ENCODE peak calls at places on chromosome 13, in seven cellular contexts. B is MCF 10A, U is epithelial cell of esophagus, Y is GM13977, X is IMR-90, Z is HepG2, P is kidney. D is an unnamed sample.

GRCh38 chr13:113758651-113759524 is at the start of gene TMEM255B:
- DNase-seq in B (peak), U (peak), Y (peak), X (peak), Z (no peak), P (peak), D (peak)

GRCh38 chr13:65999441-65999840 is 1230.7 kb downstream of the PCDH9 start:
- DNase-seq in B (peak), U (peak), Y (no peak), X (no peak), Z (no peak), P (no peak), D (peak)

GRCh38 chr13:99971576-99972189 is at the start of gene ZIC5:
- DNase-seq in B (no peak), U (no peak), Y (no peak), X (no peak), Z (no peak), P (no peak), D (no peak)

GRCh38 chr13:79413521-79413920 is 7.5 kb upstream of the RBM26 start:
- DNase-seq in B (no peak), U (peak), Y (no peak), X (no peak), Z (no peak), P (no peak), D (no peak)

GRCh38 chr13:29543230-29544215 is 52.0 kb downstream of the SLC7A1 start:
- DNase-seq in B (peak), U (peak), Y (peak), X (peak), Z (peak), P (no peak), D (no peak)

GRCh38 chr13:99176309-99177276 is 24.1 kb upstream of the UBAC2 start:
- DNase-seq in B (peak), U (peak), Y (peak), X (peak), Z (peak), P (peak), D (peak)

GRCh38 chr13:36919833-36920611 is at the start of gene SMAD9:
- DNase-seq in B (peak), U (peak), Y (peak), X (peak), Z (peak), P (peak), D (peak)

GRCh38 chr13:50577806-50578205 is 265.7 kb downstream of the DLEU7 start:
- DNase-seq in B (no peak), U (no peak), Y (no peak), X (no peak), Z (no peak), P (no peak), D (no peak)

GRCh38 chr13:25588336-25589060 is 216.7 kb downstream of the ATP8A2 start:
- DNase-seq in B (no peak), U (no peak), Y (no peak), X (no peak), Z (no peak), P (no peak), D (no peak)

GRCh38 chr13:74246398-74246975 is 112.3 kb upstream of the KLF12 start:
- DNase-seq in B (no peak), U (no peak), Y (no peak), X (peak), Z (no peak), P (no peak), D (no peak)

GRCh38 chr13:96984061-96984508 is 10.2 kb downstream of the OXGR1 start:
- DNase-seq in B (no peak), U (peak), Y (peak), X (no peak), Z (no peak), P (peak), D (peak)
- TF ChIP-seq CTCF in B (no peak), U (peak), Y (no peak), X (no peak), Z (no peak), P (no peak), D (no peak)

GRCh38 chr13:56558698-56559320 is 581.9 kb upstream of the PRR20A start:
- DNase-seq in B (no peak), U (peak), Y (no peak), X (no peak), Z (no peak), P (no peak), D (peak)

DNA sequence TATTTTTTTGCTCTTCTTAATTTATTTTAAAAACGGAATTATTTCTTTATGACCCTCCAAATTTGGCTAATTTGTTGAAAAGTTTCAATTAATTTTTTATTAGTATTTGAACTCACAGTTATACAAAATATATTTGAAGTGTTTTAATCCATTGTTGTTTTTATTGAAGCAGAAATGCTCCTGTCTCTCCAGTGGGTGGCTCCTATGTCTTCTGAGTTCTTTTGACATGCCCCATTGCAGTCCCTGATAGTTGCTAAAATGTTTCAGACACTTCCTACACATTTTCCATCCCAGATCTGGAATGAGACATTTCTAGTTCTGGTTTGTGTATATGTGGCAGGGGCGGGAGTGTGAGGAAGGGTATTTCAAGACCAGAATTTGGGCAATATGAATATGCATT is 579.4 kb upstream of the PRR20A start:
- DNase-seq in B (peak), U (peak), Y (no peak), X (no peak), Z (no peak), P (no peak), D (peak)
- TF ChIP-seq CTCF in B (peak), U (peak), Y (no peak), X (no peak), Z (no peak), P (no peak), D (peak)

GRCh38 chr13:48975101-48975925 is at the start of gene FNDC3A:
- DNase-seq in B (peak), U (peak), Y (no peak), X (peak), Z (peak), P (peak), D (peak)
- TF ChIP-seq CTCF in B (no peak), U (peak), Y (no peak), X (no peak), Z (no peak), P (no peak), D (no peak)

DNA sequence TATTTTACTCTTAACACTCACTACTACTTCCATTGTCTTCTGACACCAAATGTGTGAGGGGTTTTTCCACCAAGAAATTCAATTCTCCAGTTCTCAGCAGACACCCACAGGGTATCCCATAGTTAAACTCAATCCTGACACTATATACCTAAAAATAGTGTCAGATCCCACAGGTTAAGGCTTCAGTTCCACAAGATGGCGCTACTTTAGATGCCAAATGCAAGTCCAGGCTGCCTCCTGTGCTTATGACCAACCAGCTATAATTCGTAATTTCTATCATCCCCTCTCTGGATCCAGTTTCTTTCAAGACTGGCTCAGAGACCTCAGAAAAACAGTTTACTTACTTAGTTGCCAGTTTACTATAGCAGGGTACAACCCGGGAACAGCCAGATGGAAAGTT is 1146.2 kb upstream of the SPRY2 start:
- DNase-seq in B (peak), U (peak), Y (no peak), X (no peak), Z (peak), P (no peak), D (no peak)
- TF ChIP-seq CTCF in B (peak), U (peak), Y (peak), X (no peak), Z (peak), P (peak), D (peak)

GRCh38 chr13:45737571-45738002 is 35.5 kb downstream of the CBY2 start:
- DNase-seq in B (peak), U (no peak), Y (peak), X (no peak), Z (no peak), P (no peak), D (no peak)
- TF ChIP-seq CTCF in B (no peak), U (no peak), Y (peak), X (no peak), Z (peak), P (no peak), D (no peak)

D was measured in RWPE1.